ENCODE peak calls at places on chromosome 9, in four cellular contexts. One of them, this sample, is unnamed.

GRCh38 chr9:61673247-61673646 is 483.4 kb downstream of the SPATA31A7 start:
- DNase-seq in stimulated activated CD8-positive, alpha-beta memory T cell treated with anti-CD3 and anti-CD28 coated beads, Interleukin-2, amount 100 ng/mL, for 48 hours: no peak
- DNase-seq in activated naive CD4-positive, alpha-beta T cell: no peak
- DNase-seq in SIG-M5: no peak
- DNase-seq in this sample: no peak

GRCh38 chr9:136848393-136849037 is 694 bp upstream of the PHPT1 start:
- DNase-seq in stimulated activated CD8-positive, alpha-beta memory T cell treated with anti-CD3 and anti-CD28 coated beads, Interleukin-2, amount 100 ng/mL, for 48 hours: no peak
- DNase-seq in activated naive CD4-positive, alpha-beta T cell: no peak
- DNase-seq in SIG-M5: peak
- DNase-seq in this sample: peak

GRCh38 chr9:129750010-129750409 is 2.8 kb downstream of the PTGES start:
- DNase-seq in stimulated activated CD8-positive, alpha-beta memory T cell treated with anti-CD3 and anti-CD28 coated beads, Interleukin-2, amount 100 ng/mL, for 48 hours: no peak
- DNase-seq in activated naive CD4-positive, alpha-beta T cell: no peak
- DNase-seq in SIG-M5: no peak
- DNase-seq in this sample: no peak

GRCh38 chr9:108056083-108056804 is 566.7 kb upstream of the KLF4 start:
- DNase-seq in stimulated activated CD8-positive, alpha-beta memory T cell treated with anti-CD3 and anti-CD28 coated beads, Interleukin-2, amount 100 ng/mL, for 48 hours: no peak
- DNase-seq in activated naive CD4-positive, alpha-beta T cell: no peak
- DNase-seq in SIG-M5: no peak
- DNase-seq in this sample: no peak

GRCh38 chr9:114174876-114175771 is 19.8 kb downstream of the COL27A1 start:
- DNase-seq in stimulated activated CD8-positive, alpha-beta memory T cell treated with anti-CD3 and anti-CD28 coated beads, Interleukin-2, amount 100 ng/mL, for 48 hours: no peak
- DNase-seq in activated naive CD4-positive, alpha-beta T cell: no peak
- DNase-seq in SIG-M5: no peak
- DNase-seq in this sample: no peak

GRCh38 chr9:135604437-135605237 is 34.7 kb downstream of the GLT6D1 start:
- DNase-seq in stimulated activated CD8-positive, alpha-beta memory T cell treated with anti-CD3 and anti-CD28 coated beads, Interleukin-2, amount 100 ng/mL, for 48 hours: no peak
- DNase-seq in activated naive CD4-positive, alpha-beta T cell: no peak
- DNase-seq in SIG-M5: no peak
- DNase-seq in this sample: no peak

GRCh38 chr9:136839229-136840139 is 2.8 kb upstream of the AJM1 start:
- DNase-seq in stimulated activated CD8-positive, alpha-beta memory T cell treated with anti-CD3 and anti-CD28 coated beads, Interleukin-2, amount 100 ng/mL, for 48 hours: no peak
- DNase-seq in activated naive CD4-positive, alpha-beta T cell: no peak
- DNase-seq in SIG-M5: no peak
- DNase-seq in this sample: no peak

GRCh38 chr9:108496866-108497265 is 358.9 kb downstream of the ACTL7B start:
- DNase-seq in stimulated activated CD8-positive, alpha-beta memory T cell treated with anti-CD3 and anti-CD28 coated beads, Interleukin-2, amount 100 ng/mL, for 48 hours: no peak
- DNase-seq in activated naive CD4-positive, alpha-beta T cell: no peak
- DNase-seq in SIG-M5: no peak
- DNase-seq in this sample: no peak

GRCh38 chr9:134536101-134536900 is 105.3 kb upstream of the COL5A1 start:
- DNase-seq in stimulated activated CD8-positive, alpha-beta memory T cell treated with anti-CD3 and anti-CD28 coated beads, Interleukin-2, amount 100 ng/mL, for 48 hours: no peak
- DNase-seq in activated naive CD4-positive, alpha-beta T cell: no peak
- DNase-seq in SIG-M5: no peak
- DNase-seq in this sample: no peak

GRCh38 chr9:98215821-98216220 is 23.4 kb upstream of the CORO2A start:
- DNase-seq in stimulated activated CD8-positive, alpha-beta memory T cell treated with anti-CD3 and anti-CD28 coated beads, Interleukin-2, amount 100 ng/mL, for 48 hours: no peak
- DNase-seq in activated naive CD4-positive, alpha-beta T cell: peak
- DNase-seq in SIG-M5: no peak
- DNase-seq in this sample: peak

GRCh38 chr9:70011366-70011765 is 32.3 kb upstream of the MAMDC2 start:
- DNase-seq in stimulated activated CD8-positive, alpha-beta memory T cell treated with anti-CD3 and anti-CD28 coated beads, Interleukin-2, amount 100 ng/mL, for 48 hours: no peak
- DNase-seq in activated naive CD4-positive, alpha-beta T cell: no peak
- DNase-seq in SIG-M5: no peak
- DNase-seq in this sample: peak

GRCh38 chr9:126429190-126429589 is 102.6 kb downstream of the MVB12B start:
- DNase-seq in stimulated activated CD8-positive, alpha-beta memory T cell treated with anti-CD3 and anti-CD28 coated beads, Interleukin-2, amount 100 ng/mL, for 48 hours: no peak
- DNase-seq in activated naive CD4-positive, alpha-beta T cell: no peak
- DNase-seq in SIG-M5: no peak
- DNase-seq in this sample: no peak

GRCh38 chr9:69035438-69036316 is at the start of gene FXN:
- DNase-seq in stimulated activated CD8-positive, alpha-beta memory T cell treated with anti-CD3 and anti-CD28 coated beads, Interleukin-2, amount 100 ng/mL, for 48 hours: peak
- DNase-seq in activated naive CD4-positive, alpha-beta T cell: peak
- DNase-seq in SIG-M5: no peak
- DNase-seq in this sample: peak

GRCh38 chr9:137428841-137429545 is 5.8 kb downstream of the NOXA1 start:
- DNase-seq in stimulated activated CD8-positive, alpha-beta memory T cell treated with anti-CD3 and anti-CD28 coated beads, Interleukin-2, amount 100 ng/mL, for 48 hours: no peak
- DNase-seq in activated naive CD4-positive, alpha-beta T cell: no peak
- DNase-seq in SIG-M5: no peak
- DNase-seq in this sample: no peak

This sample was measured in NB4.